ENCODE peak calls at places on chromosomes 7 and 10, in five cellular contexts. O is skeletal muscle cell, I is GM06990, K is AG10803, S is transverse colon. G is an unnamed sample.

GRCh38 chr7:143380264-143380645 is 890 bp upstream of the ZYX start:
- DNase-seq in O (peak; percentile 48), I (peak; percentile 83), K (peak; percentile 82), S (peak; percentile 92), G (no peak)

GRCh38 chr7:117808910-117809705 is 64.1 kb downstream of the CTTNBP2 start:
- DNase-seq in O (no peak), I (no peak), K (no peak), S (no peak), G (no peak)

GRCh38 chr10:6738464-6738824 is 158.4 kb upstream of the PRKCQ start:
- DNase-seq in O (no peak), I (no peak), K (no peak), S (no peak), G (no peak)

GRCh38 chr10:21978191-21978862 is 25.2 kb downstream of the DNAJC1 start:
- DNase-seq in O (no peak), I (no peak), K (peak; percentile 24), S (no peak), G (no peak)

GRCh38 chr10:847868-848267 is 83.6 kb downstream of the LARP4B start:
- DNase-seq in O (no peak), I (no peak), K (no peak), S (no peak), G (no peak)

GRCh38 chr10:103678104-103678526 is 177.3 kb downstream of the SH3PXD2A start:
- DNase-seq in O (peak; percentile 99), I (peak; percentile 75), K (peak; percentile 99), S (peak; percentile 87), G (peak; percentile 97)

GRCh38 chr10:71331736-71332135 is 12.7 kb downstream of the SLC29A3 start:
- DNase-seq in O (no peak), I (no peak), K (no peak), S (no peak), G (no peak)

GRCh38 chr7:25857376-25858067 is 294.5 kb upstream of the NFE2L3 start:
- DNase-seq in O (peak; percentile 86), I (no peak), K (peak; percentile 80), S (peak; percentile 82), G (no peak)

GRCh38 chr10:74011762-74012161 is 13.8 kb downstream of the VCL start:
- DNase-seq in O (peak; percentile 76), I (no peak), K (peak; percentile 90), S (no peak), G (no peak)

GRCh38 chr10:78134919-78135318 is 101.3 kb downstream of the RPS24 start:
- DNase-seq in O (no peak), I (no peak), K (no peak), S (no peak), G (no peak)

GRCh38 chr7:149734514-149735075 is 38.8 kb downstream of the ZNF467 start:
- DNase-seq in O (no peak), I (no peak), K (no peak), S (no peak), G (no peak)

GRCh38 chr7:33788493-33788892 is 116.8 kb upstream of the BMPER start:
- DNase-seq in O (no peak), I (no peak), K (no peak), S (no peak), G (no peak)

GRCh38 chr7:78316110-78316509 is 517.5 kb downstream of the PHTF2 start:
- DNase-seq in O (no peak), I (no peak), K (no peak), S (no peak), G (no peak)

GRCh38 chr7:74479066-74479781 is 25.5 kb downstream of the GTF2IRD1 start:
- DNase-seq in O (no peak), I (no peak), K (peak; percentile 10), S (peak; percentile 60), G (no peak)
- H3K4me3 ChIP-seq in O (no peak overlapping the region), I (no peak overlapping the region), K (no peak overlapping the region), S (no peak overlapping the region), G (no peak overlapping the region)

GRCh38 chr7:69890081-69890369 is 291.8 kb downstream of the AUTS2 start:
- DNase-seq in O (no peak), I (no peak), K (peak; percentile 15), S (no peak), G (no peak)
- H3K4me3 ChIP-seq in O (no peak overlapping the region), I (no peak overlapping the region), K (no peak overlapping the region), S (no peak overlapping the region), G (no peak overlapping the region)

DNA sequence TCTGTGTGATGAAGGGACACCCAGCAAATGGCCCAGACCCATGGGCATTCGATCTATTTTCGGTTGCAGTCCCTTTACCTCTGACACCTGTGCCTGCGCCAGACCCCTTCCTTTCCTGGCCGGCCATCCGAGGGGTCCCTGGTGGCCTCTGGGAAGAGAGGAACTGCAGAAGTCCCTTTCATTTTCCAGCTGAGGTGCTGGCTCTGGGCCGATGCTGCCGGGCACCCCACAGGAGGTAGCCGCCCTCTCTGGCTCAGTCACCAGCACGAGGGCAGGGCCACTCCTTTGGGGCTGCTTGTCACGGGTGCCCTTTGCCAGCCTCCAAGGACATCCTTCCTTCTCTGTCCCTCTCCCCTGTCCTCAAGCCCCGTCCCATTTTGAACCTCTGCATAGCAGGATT is 4.2 kb upstream of the ELN start:
- DNase-seq in O (no peak), I (no peak), K (no peak), S (no peak), G (no peak)
- H3K4me3 ChIP-seq in O (no peak overlapping the region), I (no peak overlapping the region), K (no peak overlapping the region), S (no peak overlapping the region), G (no peak overlapping the region)

DNA sequence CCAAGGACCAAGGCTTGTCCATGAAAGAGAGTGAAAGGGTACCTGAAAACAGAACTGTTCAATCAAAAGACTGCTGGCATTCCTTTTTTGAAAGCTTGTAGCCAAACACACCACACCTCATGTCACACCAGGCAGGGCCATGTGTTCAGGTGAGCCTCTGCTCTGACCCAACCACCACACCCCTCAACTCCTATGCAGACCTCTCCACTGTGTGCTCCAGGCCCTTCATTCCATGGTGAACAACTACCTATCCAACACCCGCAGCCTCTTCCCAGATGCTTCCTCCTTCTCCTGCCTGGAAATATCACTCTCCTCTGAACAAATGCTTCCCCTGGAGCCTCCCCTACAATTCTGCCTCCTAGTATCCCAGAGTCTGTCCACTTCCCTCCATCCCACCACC is 166.6 kb downstream of the AVL9 start:
- DNase-seq in O (no peak), I (no peak), K (no peak), S (no peak), G (no peak)
- H3K4me3 ChIP-seq in O (no peak overlapping the region), I (no peak overlapping the region), K (no peak overlapping the region), S (no peak overlapping the region), G (no peak overlapping the region)